ENCODE peak calls at places on chromosomes 2 and 18, in eight cellular contexts. E, Y, D, O, L, T, X and M are unnamed samples.

GRCh38 chr18:46422552-46423055 is 234.4 kb downstream of the LOXHD1 start:
- ATAC-seq in T (no peak), Y (no peak), E (no peak), L (peak; percentile 79), X (no peak), O (no peak), D (no peak), M (no peak)

GRCh38 chr18:36653141-36653869 is 175.5 kb downstream of the TPGS2 start:
- ATAC-seq in D (no peak), O (no peak), X (no peak), L (no peak), E (no peak), Y (no peak), T (no peak), M (no peak)

GRCh38 chr2:186347472-186347871 is 138.6 kb upstream of the ZC3H15 start:
- ATAC-seq in E (no peak), X (peak; percentile 82), O (no peak), L (no peak), D (no peak), Y (peak; percentile 47), T (no peak), M (no peak)

GRCh38 chr18:78929502-78929901 is 50.1 kb upstream of the SALL3 start:
- ATAC-seq in T (no peak), L (no peak), X (no peak), D (no peak), O (no peak), Y (no peak), E (no peak), M (no peak)

GRCh38 chr2:206520450-206520849 is 77.1 kb downstream of the ADAM23 start:
- ATAC-seq in Y (no peak), T (peak; percentile 33), D (no peak), X (no peak), L (no peak), E (no peak), O (no peak), M (no peak)

GRCh38 chr2:212406716-212407115 is 131.9 kb downstream of the ERBB4 start:
- ATAC-seq in D (no peak), Y (no peak), L (no peak), X (no peak), E (no peak), T (no peak), O (no peak), M (no peak)

GRCh38 chr2:172844021-172844420 is 108.4 kb downstream of the RAPGEF4 start:
- ATAC-seq in D (no peak), O (no peak), E (no peak), T (no peak), X (no peak), Y (no peak), L (no peak), M (no peak)

GRCh38 chr18:58606236-58606635 is 22.7 kb downstream of the ALPK2 start:
- ATAC-seq in Y (no peak), X (no peak), L (no peak), T (no peak), E (no peak), D (no peak), O (no peak), M (no peak)

GRCh38 chr2:221480251-221480650 is 91.9 kb downstream of the EPHA4 start:
- ATAC-seq in Y (no peak), T (no peak), D (no peak), L (no peak), X (no peak), O (no peak), E (no peak), M (no peak)

GRCh38 chr2:159497857-159498256 is 118.5 kb downstream of the BAZ2B start:
- ATAC-seq in D (no peak), T (no peak), Y (no peak), E (peak; percentile 48), X (peak; percentile 36), O (peak; percentile 46), L (peak; percentile 17), M (no peak)

GRCh38 chr18:38996056-38996455 is 1430.5 kb upstream of the CELF4 start:
- ATAC-seq in X (no peak), E (no peak), T (no peak), D (no peak), O (no peak), L (no peak), Y (no peak), M (no peak)

GRCh38 chr2:36044389-36044788 is 311.2 kb upstream of the CRIM1 start:
- ATAC-seq in E (no peak), T (no peak), O (no peak), X (no peak), D (no peak), L (no peak), Y (no peak), M (no peak)

GRCh38 chr2:150142561-150142960 is 344.9 kb downstream of the RND3 start:
- ATAC-seq in L (no peak), E (peak; percentile 48), O (peak; percentile 30), T (no peak), X (no peak), D (no peak), Y (no peak), M (no peak)

DNA sequence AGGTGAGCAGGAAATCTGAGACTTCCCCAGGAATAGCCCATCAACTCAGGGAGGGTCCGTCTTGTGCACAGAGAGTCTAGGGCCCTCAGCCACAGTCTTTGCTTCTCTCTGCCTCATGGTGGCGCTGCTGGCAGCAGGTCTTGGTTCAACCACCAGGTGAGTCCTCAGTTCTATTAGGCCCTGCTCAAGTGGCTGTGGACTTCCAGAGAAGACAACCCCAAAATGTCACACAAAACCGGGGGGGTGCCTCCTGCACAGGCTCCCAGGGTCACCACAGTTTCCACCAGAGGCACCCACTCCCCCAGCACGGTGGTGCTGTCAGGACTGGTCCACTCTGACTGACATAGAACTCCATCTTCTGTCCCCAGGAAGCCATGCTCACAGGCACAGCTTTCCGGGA is 2.4 kb upstream of the CHRNG start:
- ATAC-seq in L (peak; percentile 75), X (peak; percentile 44), O (peak; percentile 63), E (no peak), T (peak; percentile 69), Y (no peak), D (peak; percentile 51), M (no peak)
- H3K27ac ChIP-seq in L (no peak overlapping the region), X (no peak overlapping the region), O (no peak overlapping the region), E (no peak overlapping the region), T (no peak overlapping the region), Y (no peak overlapping the region), D (no peak overlapping the region), M (no peak overlapping the region)

DNA sequence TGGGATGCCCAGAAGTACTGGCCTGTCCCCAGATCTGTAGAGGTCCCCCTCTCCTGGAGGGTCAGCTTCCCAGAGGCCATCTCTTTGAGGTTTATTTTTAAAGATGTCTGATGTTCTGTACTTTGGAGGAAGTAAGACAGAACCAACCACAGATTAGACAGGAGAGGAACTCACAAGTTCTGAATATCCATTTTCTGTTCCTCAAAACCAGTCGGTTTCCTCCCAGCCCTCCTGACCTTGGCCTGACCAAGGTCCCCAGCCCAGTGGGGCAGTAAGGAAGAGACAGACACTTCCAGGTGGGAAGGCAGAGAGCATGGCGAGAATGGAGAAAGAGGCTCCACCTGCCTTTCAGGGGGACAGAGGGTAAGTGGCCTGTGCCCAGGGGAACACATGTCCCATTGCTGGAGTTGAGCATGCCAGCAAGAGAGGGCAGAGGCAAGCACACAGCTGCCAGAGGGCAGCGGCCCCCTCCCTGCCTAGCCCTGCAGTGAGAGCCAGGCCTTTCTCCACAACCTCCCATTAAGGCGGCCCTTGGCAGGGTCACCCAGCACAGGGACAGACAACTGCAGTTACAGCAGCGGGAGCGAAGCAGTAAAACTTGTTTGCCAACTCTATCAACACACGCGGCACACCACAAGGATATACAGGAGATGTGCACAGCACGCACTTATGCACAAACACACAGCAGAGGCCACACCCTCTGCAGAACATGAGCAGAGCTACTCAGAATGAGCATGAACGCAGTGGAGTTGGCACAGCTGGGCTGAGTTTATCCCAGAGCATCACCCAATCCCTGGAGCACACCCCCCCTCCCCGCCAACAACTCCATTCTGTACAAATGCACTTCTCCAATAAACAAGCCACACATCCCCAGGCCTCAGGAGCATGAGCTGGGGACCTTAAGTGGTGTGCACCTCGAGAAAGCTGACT is 18.5 kb upstream of the SEMA4C start:
- ATAC-seq in T (no peak), E (no peak), X (peak; percentile 41), O (no peak), D (no peak), L (no peak), Y (peak; percentile 48), M (no peak)
- TF ChIP-seq POLR2AphosphoS5 in T (no peak), E (no peak), X (no peak), O (no peak), D (no peak), L (no peak), Y (peak; percentile 15), M (no peak)

GRCh38 chr2:23521060-23521459 is 136.1 kb downstream of the KLHL29 start:
- ATAC-seq in X (no peak), D (no peak), O (no peak), Y (no peak), L (no peak), T (no peak), E (no peak), M (no peak)

GRCh38 chr2:23519334-23519651 is 134.3 kb downstream of the KLHL29 start:
- ATAC-seq in L (no peak), D (no peak), E (no peak), T (peak; percentile 26), X (no peak), O (no peak), Y (no peak), M (no peak)

GRCh38 chr2:23522726-23523410 is 137.9 kb downstream of the KLHL29 start:
- ATAC-seq in T (no peak), O (no peak), E (no peak), X (no peak), Y (no peak), D (no peak), L (no peak), M (no peak)

GRCh38 chr2:23518481-23519333 is 133.7 kb downstream of the KLHL29 start:
- ATAC-seq in X (no peak), O (no peak), E (no peak), Y (no peak), D (peak; percentile 5), T (no peak), L (no peak), M (no peak)

GRCh38 chr2:23520256-23520655 is 135.3 kb downstream of the KLHL29 start:
- ATAC-seq in O (no peak), T (peak; percentile 86), L (no peak), E (peak; percentile 74), Y (no peak), X (no peak), D (peak; percentile 78), M (no peak)
- H3K27ac ChIP-seq in O (no peak overlapping the region), T (no peak overlapping the region), L (no peak overlapping the region), E (no peak overlapping the region), Y (no peak overlapping the region), X (no peak overlapping the region), D (no peak overlapping the region), M (peak overlapping the region; percentile 92)

GRCh38 chr2:65016789-65017188 is 27.6 kb downstream of the SLC1A4 start:
- ATAC-seq in E (no peak), D (no peak), Y (no peak), L (no peak), T (no peak), X (peak; percentile 92), O (no peak), M (no peak)

GRCh38 chr2:65017335-65017734 is 28.1 kb downstream of the SLC1A4 start:
- ATAC-seq in E (no peak), L (peak; percentile 49), X (peak; percentile 72), O (peak; percentile 47), T (peak; percentile 70), Y (peak; percentile 57), D (no peak), M (no peak)

GRCh38 chr2:65019010-65019409 is 29.8 kb downstream of the SLC1A4 start:
- ATAC-seq in D (no peak), Y (no peak), T (no peak), L (no peak), O (no peak), E (no peak), X (no peak), M (no peak)

GRCh38 chr2:65019675-65020195 is 30.5 kb downstream of the SLC1A4 start:
- ATAC-seq in T (no peak), X (no peak), D (no peak), Y (no peak), O (no peak), E (no peak), L (no peak), M (no peak)

GRCh38 chr2:65018141-65018582 is 29.0 kb downstream of the SLC1A4 start:
- ATAC-seq in D (no peak), T (no peak), X (no peak), E (no peak), Y (peak; percentile 83), O (no peak), L (no peak), M (peak; percentile 34)
- TF ChIP-seq POLR2AphosphoS5 in D (no peak), T (no peak), X (no peak), E (no peak), Y (no peak), O (no peak), L (no peak), M (no peak)